ENCODE peak calls at places on chromosomes 6 and 20, in six cellular contexts. One of them, this sample, is unnamed.

GRCh38 chr20:18956878-18957277 is 143.3 kb downstream of the SCP2D1 start:
- DNase-seq in LNCaP clone FGC: no peak
- DNase-seq in fibroblast of pulmonary artery: no peak
- DNase-seq in spleen: no peak
- DNase-seq in endothelial cell: no peak
- DNase-seq in nephron progenitor cell: no peak
- DNase-seq in this sample: no peak

GRCh38 chr6:134381926-134382325 is 64.0 kb upstream of the SGK1 start:
- DNase-seq in nephron progenitor cell: no peak
- DNase-seq in spleen: no peak
- DNase-seq in LNCaP clone FGC: no peak
- DNase-seq in fibroblast of pulmonary artery: peak; percentile 58
- DNase-seq in endothelial cell: no peak
- DNase-seq in this sample: no peak

GRCh38 chr6:53043626-53044025 is 21.6 kb upstream of the FBXO9 start:
- DNase-seq in LNCaP clone FGC: no peak
- DNase-seq in spleen: no peak
- DNase-seq in fibroblast of pulmonary artery: peak; percentile 45
- DNase-seq in nephron progenitor cell: no peak
- DNase-seq in endothelial cell: no peak
- DNase-seq in this sample: no peak

GRCh38 chr6:101926149-101926925 is 532.8 kb downstream of the GRIK2 start:
- DNase-seq in spleen: no peak
- DNase-seq in fibroblast of pulmonary artery: no peak
- DNase-seq in LNCaP clone FGC: no peak
- DNase-seq in endothelial cell: no peak
- DNase-seq in nephron progenitor cell: no peak
- DNase-seq in this sample: no peak

GRCh38 chr6:33828452-33828763 is 24.6 kb upstream of the MLN start:
- DNase-seq in fibroblast of pulmonary artery: no peak
- DNase-seq in nephron progenitor cell: no peak
- DNase-seq in endothelial cell: no peak
- DNase-seq in LNCaP clone FGC: no peak
- DNase-seq in spleen: no peak
- DNase-seq in this sample: no peak

GRCh38 chr20:54148947-54149764 is 24.6 kb downstream of the CYP24A1 start:
- DNase-seq in endothelial cell: no peak
- DNase-seq in LNCaP clone FGC: peak; percentile 100
- DNase-seq in fibroblast of pulmonary artery: no peak
- DNase-seq in nephron progenitor cell: no peak
- DNase-seq in spleen: no peak
- DNase-seq in this sample: no peak

GRCh38 chr20:12394786-12395185 is 477.1 kb downstream of the BTBD3 start:
- DNase-seq in fibroblast of pulmonary artery: peak; percentile 21
- DNase-seq in endothelial cell: no peak
- DNase-seq in spleen: no peak
- DNase-seq in nephron progenitor cell: no peak
- DNase-seq in LNCaP clone FGC: no peak
- DNase-seq in this sample: no peak

GRCh38 chr20:44706371-44707258 is 8.6 kb upstream of the CCN5 start:
- DNase-seq in LNCaP clone FGC: no peak
- DNase-seq in fibroblast of pulmonary artery: peak; percentile 33
- DNase-seq in spleen: no peak
- DNase-seq in nephron progenitor cell: no peak
- DNase-seq in endothelial cell: no peak
- DNase-seq in this sample: no peak

GRCh38 chr6:120384671-120385070 is 949.6 kb downstream of the TBC1D32 start:
- DNase-seq in spleen: no peak
- DNase-seq in endothelial cell: no peak
- DNase-seq in fibroblast of pulmonary artery: peak; percentile 3
- DNase-seq in LNCaP clone FGC: no peak
- DNase-seq in nephron progenitor cell: no peak
- DNase-seq in this sample: no peak

GRCh38 chr6:133551847-133552331 is 310.7 kb downstream of the EYA4 start:
- DNase-seq in fibroblast of pulmonary artery: peak; percentile 95
- DNase-seq in endothelial cell: no peak
- DNase-seq in nephron progenitor cell: no peak
- DNase-seq in spleen: no peak
- DNase-seq in LNCaP clone FGC: no peak
- DNase-seq in this sample: no peak

GRCh38 chr6:14747881-14748520 is 497.9 kb upstream of the JARID2 start:
- DNase-seq in fibroblast of pulmonary artery: peak; percentile 39
- DNase-seq in endothelial cell: no peak
- DNase-seq in spleen: no peak
- DNase-seq in nephron progenitor cell: no peak
- DNase-seq in LNCaP clone FGC: no peak
- DNase-seq in this sample: no peak

GRCh38 chr20:23266530-23267398 is 83.8 kb upstream of the NXT1 start:
- DNase-seq in endothelial cell: no peak
- DNase-seq in nephron progenitor cell: no peak
- DNase-seq in spleen: peak; percentile 39
- DNase-seq in fibroblast of pulmonary artery: no peak
- DNase-seq in LNCaP clone FGC: no peak
- DNase-seq in this sample: no peak

GRCh38 chr6:154229796-154230195 is 126.8 kb downstream of the IPCEF1 start:
- DNase-seq in LNCaP clone FGC: no peak
- DNase-seq in spleen: no peak
- DNase-seq in nephron progenitor cell: no peak
- DNase-seq in fibroblast of pulmonary artery: no peak
- DNase-seq in endothelial cell: no peak
- DNase-seq in this sample: no peak

GRCh38 chr6:17902953-17903352 is 84.5 kb downstream of the KIF13A start:
- DNase-seq in LNCaP clone FGC: no peak
- DNase-seq in endothelial cell: no peak
- DNase-seq in fibroblast of pulmonary artery: no peak
- DNase-seq in nephron progenitor cell: no peak
- DNase-seq in spleen: no peak
- DNase-seq in this sample: no peak

GRCh38 chr6:85865665-85866372 is 223.1 kb upstream of the SYNCRIP start:
- DNase-seq in endothelial cell: no peak
- DNase-seq in fibroblast of pulmonary artery: peak; percentile 84
- DNase-seq in nephron progenitor cell: no peak
- DNase-seq in LNCaP clone FGC: no peak
- DNase-seq in spleen: no peak
- DNase-seq in this sample: no peak

GRCh38 chr20:25148181-25148981 is 47.1 kb upstream of the ENTPD6 start:
- DNase-seq in nephron progenitor cell: no peak
- DNase-seq in endothelial cell: no peak
- DNase-seq in fibroblast of pulmonary artery: peak; percentile 61
- DNase-seq in spleen: peak; percentile 80
- DNase-seq in LNCaP clone FGC: no peak
- DNase-seq in this sample: no peak

GRCh38 chr6:125142614-125143013 is 11.0 kb upstream of the TPD52L1 start:
- DNase-seq in spleen: no peak
- DNase-seq in fibroblast of pulmonary artery: no peak
- DNase-seq in LNCaP clone FGC: no peak
- DNase-seq in endothelial cell: no peak
- DNase-seq in nephron progenitor cell: no peak
- DNase-seq in this sample: no peak

GRCh38 chr6:126437225-126437624 is 97.3 kb downstream of the CENPW start:
- DNase-seq in fibroblast of pulmonary artery: no peak
- DNase-seq in spleen: no peak
- DNase-seq in nephron progenitor cell: no peak
- DNase-seq in endothelial cell: no peak
- DNase-seq in LNCaP clone FGC: no peak
- DNase-seq in this sample: no peak

GRCh38 chr6:32968770-32969684 is 633 bp downstream of the BRD2 start:
- DNase-seq in fibroblast of pulmonary artery: peak; percentile 84
- DNase-seq in endothelial cell: peak; percentile 53
- DNase-seq in spleen: peak; percentile 90
- DNase-seq in LNCaP clone FGC: no peak
- DNase-seq in nephron progenitor cell: peak; percentile 69
- DNase-seq in this sample: peak; percentile 91

GRCh38 chr20:64229537-64230061 is 25.9 kb upstream of the PCMTD2 start:
- DNase-seq in endothelial cell: no peak
- DNase-seq in LNCaP clone FGC: peak; percentile 93
- DNase-seq in fibroblast of pulmonary artery: no peak
- DNase-seq in spleen: peak; percentile 25
- DNase-seq in nephron progenitor cell: no peak
- DNase-seq in this sample: peak; percentile 51

GRCh38 chr6:29651413-29652197 is 5.3 kb upstream of the MOG start:
- DNase-seq in spleen: no peak
- DNase-seq in LNCaP clone FGC: no peak
- DNase-seq in nephron progenitor cell: no peak
- DNase-seq in fibroblast of pulmonary artery: peak; percentile 58
- DNase-seq in endothelial cell: no peak
- DNase-seq in this sample: no peak

GRCh38 chr20:41131594-41132387 is 5.6 kb upstream of the PLCG1 start:
- DNase-seq in endothelial cell: no peak
- DNase-seq in fibroblast of pulmonary artery: no peak
- DNase-seq in nephron progenitor cell: no peak
- DNase-seq in LNCaP clone FGC: no peak
- DNase-seq in spleen: no peak
- DNase-seq in this sample: no peak

GRCh38 chr6:146876271-146877151 is 277.7 kb downstream of the ADGB start:
- DNase-seq in LNCaP clone FGC: no peak
- DNase-seq in fibroblast of pulmonary artery: peak; percentile 50
- DNase-seq in endothelial cell: no peak
- DNase-seq in nephron progenitor cell: no peak
- DNase-seq in spleen: no peak
- DNase-seq in this sample: no peak

GRCh38 chr20:39082686-39083085 is 120.5 kb downstream of the DHX35 start:
- DNase-seq in nephron progenitor cell: no peak
- DNase-seq in fibroblast of pulmonary artery: no peak
- DNase-seq in spleen: no peak
- DNase-seq in endothelial cell: no peak
- DNase-seq in LNCaP clone FGC: no peak
- DNase-seq in this sample: no peak
- TF ChIP-seq CTCF in nephron progenitor cell: no peak
- TF ChIP-seq CTCF in fibroblast of pulmonary artery: no peak
- TF ChIP-seq CTCF in spleen: no peak
- TF ChIP-seq CTCF in endothelial cell: no peak
- TF ChIP-seq CTCF in LNCaP clone FGC: no peak
- TF ChIP-seq CTCF in this sample: no peak

GRCh38 chr20:34179636-34180360 is 61.4 kb upstream of the ASIP start:
- DNase-seq in nephron progenitor cell: no peak
- DNase-seq in fibroblast of pulmonary artery: no peak
- DNase-seq in spleen: no peak
- DNase-seq in endothelial cell: no peak
- DNase-seq in LNCaP clone FGC: no peak
- DNase-seq in this sample: no peak

GRCh38 chr20:34185766-34186620 is 55.2 kb upstream of the ASIP start:
- DNase-seq in nephron progenitor cell: no peak
- DNase-seq in LNCaP clone FGC: no peak
- DNase-seq in endothelial cell: no peak
- DNase-seq in fibroblast of pulmonary artery: no peak
- DNase-seq in spleen: no peak
- DNase-seq in this sample: no peak

GRCh38 chr20:34177060-34177459 is 64.2 kb upstream of the ASIP start:
- DNase-seq in spleen: no peak
- DNase-seq in LNCaP clone FGC: no peak
- DNase-seq in fibroblast of pulmonary artery: no peak
- DNase-seq in endothelial cell: no peak
- DNase-seq in nephron progenitor cell: no peak
- DNase-seq in this sample: no peak

GRCh38 chr20:34180460-34181108 is 60.6 kb upstream of the ASIP start:
- DNase-seq in fibroblast of pulmonary artery: no peak
- DNase-seq in nephron progenitor cell: peak; percentile 22
- DNase-seq in endothelial cell: no peak
- DNase-seq in spleen: no peak
- DNase-seq in LNCaP clone FGC: no peak
- DNase-seq in this sample: no peak

GRCh38 chr20:34181484-34181883 is 59.7 kb upstream of the ASIP start:
- DNase-seq in nephron progenitor cell: no peak
- DNase-seq in spleen: no peak
- DNase-seq in fibroblast of pulmonary artery: no peak
- DNase-seq in LNCaP clone FGC: no peak
- DNase-seq in endothelial cell: no peak
- DNase-seq in this sample: no peak
- TF ChIP-seq CTCF in nephron progenitor cell: no peak
- TF ChIP-seq CTCF in spleen: no peak
- TF ChIP-seq CTCF in fibroblast of pulmonary artery: no peak
- TF ChIP-seq CTCF in LNCaP clone FGC: no peak
- TF ChIP-seq CTCF in endothelial cell: no peak
- TF ChIP-seq CTCF in this sample: no peak

DNA sequence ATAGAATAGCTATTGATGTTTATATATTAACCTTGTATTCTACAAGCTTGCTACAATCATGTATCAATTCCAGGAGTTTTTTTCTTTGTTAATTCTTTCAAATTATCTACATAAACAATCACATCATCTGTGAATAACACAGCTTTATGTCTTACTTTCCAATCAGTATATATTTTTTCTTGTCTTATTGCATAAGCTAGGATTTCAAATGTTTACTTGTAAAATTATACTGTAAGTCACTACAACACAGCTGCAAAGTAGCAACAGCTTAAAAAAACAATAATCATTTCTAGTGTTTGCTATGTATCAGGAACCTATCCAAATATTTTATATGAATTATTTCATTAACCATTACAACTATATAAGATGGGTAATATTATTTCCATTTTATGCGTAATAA is 270.4 kb downstream of the KIF16B start:
- DNase-seq in spleen: no peak
- DNase-seq in nephron progenitor cell: no peak
- DNase-seq in endothelial cell: no peak
- DNase-seq in LNCaP clone FGC: no peak
- DNase-seq in fibroblast of pulmonary artery: no peak
- DNase-seq in this sample: no peak
- TF ChIP-seq CTCF in spleen: no peak
- TF ChIP-seq CTCF in nephron progenitor cell: no peak
- TF ChIP-seq CTCF in endothelial cell: no peak
- TF ChIP-seq CTCF in LNCaP clone FGC: no peak
- TF ChIP-seq CTCF in fibroblast of pulmonary artery: no peak
- TF ChIP-seq CTCF in this sample: no peak

GRCh38 chr6:137926207-137926731 is 59.2 kb downstream of the TNFAIP3 start:
- DNase-seq in endothelial cell: no peak
- DNase-seq in LNCaP clone FGC: peak; percentile 18
- DNase-seq in spleen: no peak
- DNase-seq in fibroblast of pulmonary artery: peak; percentile 71
- DNase-seq in nephron progenitor cell: no peak
- DNase-seq in this sample: no peak

GRCh38 chr6:137928286-137928685 is 61.2 kb downstream of the TNFAIP3 start:
- DNase-seq in nephron progenitor cell: no peak
- DNase-seq in endothelial cell: no peak
- DNase-seq in fibroblast of pulmonary artery: no peak
- DNase-seq in LNCaP clone FGC: no peak
- DNase-seq in spleen: peak; percentile 76
- DNase-seq in this sample: no peak

GRCh38 chr6:137925299-137925698 is 58.2 kb downstream of the TNFAIP3 start:
- DNase-seq in endothelial cell: no peak
- DNase-seq in nephron progenitor cell: no peak
- DNase-seq in spleen: no peak
- DNase-seq in LNCaP clone FGC: no peak
- DNase-seq in fibroblast of pulmonary artery: no peak
- DNase-seq in this sample: no peak

GRCh38 chr6:137927777-137928218 is 60.7 kb downstream of the TNFAIP3 start:
- DNase-seq in spleen: peak; percentile 82
- DNase-seq in fibroblast of pulmonary artery: peak; percentile 46
- DNase-seq in nephron progenitor cell: no peak
- DNase-seq in LNCaP clone FGC: no peak
- DNase-seq in endothelial cell: no peak
- DNase-seq in this sample: no peak

DNA sequence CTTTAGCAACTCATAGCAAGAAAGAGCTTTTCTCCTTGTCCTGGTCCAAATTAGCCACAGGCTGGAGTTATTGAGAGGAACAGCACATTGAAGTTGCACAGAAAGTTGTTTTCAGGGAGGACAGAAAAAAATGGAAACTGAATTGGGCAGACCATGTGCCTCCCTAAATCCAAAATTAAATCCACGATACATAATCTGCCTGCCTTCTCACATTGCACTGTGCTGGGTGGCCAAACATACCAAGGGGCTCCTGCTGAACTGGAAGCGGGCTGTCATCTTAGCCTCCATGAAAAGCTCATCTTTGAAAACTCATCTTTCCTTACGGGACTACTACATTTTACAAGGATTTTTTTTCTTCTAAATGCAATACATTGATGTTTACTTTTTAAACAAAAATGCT is 59.9 kb downstream of the TNFAIP3 start:
- DNase-seq in fibroblast of pulmonary artery: no peak
- DNase-seq in spleen: no peak
- DNase-seq in endothelial cell: no peak
- DNase-seq in nephron progenitor cell: no peak
- DNase-seq in LNCaP clone FGC: no peak
- DNase-seq in this sample: no peak
- TF ChIP-seq CTCF in fibroblast of pulmonary artery: no peak
- TF ChIP-seq CTCF in spleen: no peak
- TF ChIP-seq CTCF in endothelial cell: no peak
- TF ChIP-seq CTCF in nephron progenitor cell: no peak
- TF ChIP-seq CTCF in LNCaP clone FGC: no peak
- TF ChIP-seq CTCF in this sample: no peak

This sample was measured in chondrocyte.